ENCODE peak calls at places on chromosomes 7 and 10, in nine cellular contexts. N is cerebellar cortex, F is iris pigment epithelial cell, H is renal cortical epithelial cell, B is NCI-H2029, G is BJ, K is dermis microvascular lymphatic vessel endothelial cell, S is bronchial epithelial cell, X is AG10803. U is an unnamed sample.

GRCh38 chr10:132679217-132679595 is 106.7 kb downstream of the NKX6-2 start:
- DNase-seq in N (no peak), F (no peak), H (no peak), B (no peak), G (no peak), K (no peak), S (no peak), X (no peak), U (no peak)

GRCh38 chr10:129761166-129761565 is 202.9 kb downstream of the EBF3 start:
- DNase-seq in N (no peak), F (no peak), H (no peak), B (no peak), G (no peak), K (no peak), S (no peak), X (no peak), U (no peak)

GRCh38 chr7:38327597-38327996 is 54.2 kb upstream of the TARP start:
- DNase-seq in N (no peak), F (peak; percentile 25), H (no peak), B (no peak), G (no peak), K (no peak), S (no peak), X (no peak), U (no peak)

GRCh38 chr10:34299105-34299611 is 515.9 kb downstream of the PARD3 start:
- DNase-seq in N (no peak), F (peak; percentile 62), H (peak; percentile 41), B (no peak), G (no peak), K (peak; percentile 64), S (peak; percentile 18), X (peak; percentile 35), U (no peak)

GRCh38 chr10:80204801-80205477 is 398 bp downstream of the ANXA11 start:
- DNase-seq in N (peak; percentile 39), F (peak; percentile 31), H (no peak), B (no peak), G (no peak), K (no peak), S (no peak), X (no peak), U (no peak)

GRCh38 chr7:107103369-107103768 is 58.9 kb downstream of the PRKAR2B start:
- DNase-seq in N (no peak), F (peak; percentile 59), H (peak; percentile 61), B (no peak), G (no peak), K (peak; percentile 36), S (peak; percentile 63), X (peak; percentile 5), U (no peak)

GRCh38 chr7:159154243-159154642 is 9.6 kb upstream of the VIPR2 start:
- DNase-seq in N (no peak), F (no peak), H (no peak), B (no peak), G (no peak), K (no peak), S (no peak), X (no peak), U (no peak)

GRCh38 chr10:5272065-5272803 is 75.6 kb downstream of the AKR1C4 start:
- DNase-seq in N (no peak), F (no peak), H (no peak), B (no peak), G (no peak), K (no peak), S (no peak), X (no peak), U (no peak)

GRCh38 chr10:595473-595872 is 94.0 kb downstream of the DIP2C start:
- DNase-seq in N (no peak), F (no peak), H (no peak), B (no peak), G (no peak), K (no peak), S (no peak), X (no peak), U (no peak)

GRCh38 chr10:18140957-18141888 is 999 bp downstream of the CACNB2 start:
- DNase-seq in N (peak; percentile 41), F (no peak), H (no peak), B (no peak), G (no peak), K (no peak), S (peak; percentile 10), X (no peak), U (peak; percentile 32)

GRCh38 chr7:55545496-55545895 is 26.8 kb downstream of the VOPP1 start:
- DNase-seq in N (no peak), F (peak; percentile 67), H (peak; percentile 95), B (no peak), G (no peak), K (no peak), S (peak; percentile 93), X (peak; percentile 50), U (no peak)

GRCh38 chr7:33190688-33191304 is 61.4 kb downstream of the BBS9 start:
- DNase-seq in N (no peak), F (no peak), H (peak; percentile 31), B (no peak), G (no peak), K (no peak), S (no peak), X (no peak), U (no peak)

GRCh38 chr10:35423505-35424306 is 87.4 kb downstream of the CCNY start:
- DNase-seq in N (no peak), F (peak; percentile 84), H (peak; percentile 77), B (no peak), G (no peak), K (no peak), S (peak; percentile 78), X (peak; percentile 57), U (no peak)

GRCh38 chr10:128897414-128897928 is 569.6 kb upstream of the MGMT start:
- DNase-seq in N (no peak), F (no peak), H (no peak), B (no peak), G (no peak), K (no peak), S (no peak), X (no peak), U (no peak)

GRCh38 chr10:88457680-88458079 is 125.4 kb downstream of the RNLS start:
- DNase-seq in N (no peak), F (no peak), H (no peak), B (no peak), G (no peak), K (no peak), S (no peak), X (no peak), U (no peak)

GRCh38 chr10:69397972-69398371 is 18.7 kb downstream of the TACR2 start:
- DNase-seq in N (no peak), F (peak; percentile 48), H (no peak), B (no peak), G (no peak), K (no peak), S (no peak), X (peak; percentile 25), U (no peak)

GRCh38 chr10:126969310-126969709 is 64.1 kb downstream of the DOCK1 start:
- DNase-seq in N (peak; percentile 34), F (peak; percentile 19), H (peak; percentile 59), B (no peak), G (no peak), K (no peak), S (peak; percentile 35), X (no peak), U (no peak)

GRCh38 chr10:35089641-35090161 is 440 bp downstream of the CUL2 start:
- DNase-seq in N (peak; percentile 13), F (peak; percentile 49), H (peak; percentile 28), B (no peak), G (no peak), K (no peak), S (peak; percentile 8), X (peak; percentile 23), U (no peak)

GRCh38 chr10:71395621-71396020 is 1.1 kb upstream of the CDH23 start:
- DNase-seq in N (no peak), F (no peak), H (no peak), B (no peak), G (no peak), K (no peak), S (no peak), X (no peak), U (no peak)

GRCh38 chr7:155840909-155841308 is 28.6 kb upstream of the SHH start:
- DNase-seq in N (no peak), F (no peak), H (no peak), B (no peak), G (no peak), K (no peak), S (no peak), X (no peak), U (no peak)

GRCh38 chr10:62803993-62804383 is 532 bp upstream of the ADO start:
- DNase-seq in N (no peak), F (no peak), H (no peak), B (no peak), G (no peak), K (no peak), S (no peak), X (peak; percentile 21), U (no peak)

GRCh38 chr10:80410578-80411145 is 2.3 kb downstream of the PRXL2A start:
- DNase-seq in N (no peak), F (no peak), H (no peak), B (no peak), G (no peak), K (no peak), S (no peak), X (no peak), U (no peak)

GRCh38 chr10:3213174-3213573 is 40.6 kb upstream of the PITRM1 start:
- DNase-seq in N (no peak), F (no peak), H (no peak), B (no peak), G (no peak), K (no peak), S (no peak), X (peak; percentile 46), U (no peak)

GRCh38 chr7:28052933-28053332 is 127.7 kb downstream of the JAZF1 start:
- DNase-seq in N (no peak), F (peak; percentile 80), H (peak; percentile 65), B (no peak), G (no peak), K (no peak), S (peak; percentile 75), X (peak; percentile 83), U (no peak)

GRCh38 chr7:72035275-72035674 is 376.9 kb downstream of the CALN1 start:
- DNase-seq in N (no peak), F (no peak), H (no peak), B (no peak), G (no peak), K (no peak), S (no peak), X (no peak), U (no peak)

GRCh38 chr10:120460191-120460590 is 3.2 kb downstream of the PLPP4 start:
- DNase-seq in N (no peak), F (peak; percentile 51), H (peak; percentile 66), B (no peak), G (no peak), K (no peak), S (no peak), X (peak; percentile 46), U (no peak)

GRCh38 chr7:55569797-55570196 is 2.5 kb downstream of the VOPP1 start:
- DNase-seq in N (no peak), F (no peak), H (no peak), B (no peak), G (no peak), K (no peak), S (no peak), X (no peak), U (peak; percentile 80)

GRCh38 chr7:47783456-47784240 is 164.6 kb downstream of the PKD1L1 start:
- DNase-seq in N (peak; percentile 58), F (peak; percentile 99), H (peak; percentile 99), B (no peak), G (peak; percentile 96), K (peak; percentile 87), S (peak; percentile 96), X (peak; percentile 97), U (no peak)

U was measured in NCI-H2107.